ENCODE peak calls at places on chromosomes 4 and X, in five cellular contexts. X is caudate nucleus, C is colonic mucosa, D is NCI-H524, S is T-helper 2 cell. G is an unnamed sample.

GRCh38 chr4:108336076-108336475 is 167.3 kb upstream of the LEF1 start:
- DNase-seq in X (no peak), C (no peak), D (no peak), S (no peak), G (no peak)

GRCh38 chrX:139141370-139141769 is 389.2 kb upstream of the F9 start:
- DNase-seq in X (no peak), C (no peak), D (no peak), S (no peak), G (no peak)

GRCh38 chr4:65670331-65671031 is at the start of gene EPHA5:
- DNase-seq in X (peak), C (peak), D (peak), S (no peak), G (no peak)

GRCh38 chr4:11805837-11806236 is 377.1 kb upstream of the HS3ST1 start:
- DNase-seq in X (no peak), C (no peak), D (peak), S (no peak), G (no peak)

GRCh38 chr4:87219648-87220093 is 747 bp downstream of the KLHL8 start:
- DNase-seq in X (no peak), C (peak), D (peak), S (no peak), G (peak)

GRCh38 chr4:144421056-144421455 is 224.9 kb upstream of the HHIP start:
- DNase-seq in X (no peak), C (no peak), D (no peak), S (no peak), G (no peak)

GRCh38 chrX:10813761-10814160 is 193.4 kb upstream of the MID1 start:
- DNase-seq in X (no peak), C (no peak), D (no peak), S (no peak), G (no peak)

GRCh38 chrX:123422875-123423274 is 238.8 kb downstream of the GRIA3 start:
- DNase-seq in X (no peak), C (peak), D (peak), S (no peak), G (no peak)

GRCh38 chr4:110163327-110164070 is 34.9 kb downstream of the ELOVL6 start:
- DNase-seq in X (no peak), C (no peak), D (no peak), S (no peak), G (no peak)

GRCh38 chrX:23386726-23387125 is 52.1 kb downstream of the PTCHD1 start:
- DNase-seq in X (no peak), C (no peak), D (no peak), S (no peak), G (no peak)

GRCh38 chr4:80362578-80363181 is 27.1 kb downstream of the CFAP299 start:
- DNase-seq in X (no peak), C (peak), D (peak), S (no peak), G (no peak)

GRCh38 chr4:7675612-7676320 is 241.0 kb upstream of the PSAPL1 start:
- DNase-seq in X (no peak), C (no peak), D (no peak), S (no peak), G (no peak)

GRCh38 chr4:152016325-152016665 is 255.5 kb upstream of the GATB start:
- DNase-seq in X (no peak), C (no peak), D (no peak), S (no peak), G (no peak)

GRCh38 chr4:31069151-31069550 is 349.0 kb downstream of the PCDH7 start:
- DNase-seq in X (no peak), C (no peak), D (no peak), S (no peak), G (no peak)

GRCh38 chr4:137536789-137537561 is 4.7 kb upstream of the PCDH18 start:
- DNase-seq in X (no peak), C (no peak), D (no peak), S (no peak), G (no peak)

GRCh38 chrX:114584434-114584943 is 603 bp downstream of the HTR2C start:
- DNase-seq in X (no peak), C (no peak), D (peak), S (no peak), G (no peak)